ENCODE peak calls at places on chromosomes 13 and 19, in six cellular contexts. One of them, this sample, is unnamed.
A peak's percentile ranks its signal among the peaks of the same experiment; 100 is the strongest.

GRCh38 chr13:114093118-114093517 is 39.3 kb downstream of the RASA3 start:
- DNase-seq in A549: no peak
- DNase-seq in H1: no peak
- DNase-seq in HepG2: no peak
- DNase-seq in K562: no peak
- DNase-seq in GM12878: no peak
- DNase-seq in this sample: no peak

GRCh38 chr13:72891423-72891822 is 109.5 kb downstream of the PIBF1 start:
- DNase-seq in A549: no peak
- DNase-seq in H1: no peak
- DNase-seq in HepG2: no peak
- DNase-seq in K562: no peak
- DNase-seq in GM12878: no peak
- DNase-seq in this sample: no peak

GRCh38 chr13:46119883-46120614 is 15.2 kb upstream of the CPB2 start:
- DNase-seq in A549: peak; percentile 28
- DNase-seq in H1: no peak
- DNase-seq in HepG2: no peak
- DNase-seq in K562: peak; percentile 73
- DNase-seq in GM12878: no peak
- DNase-seq in this sample: no peak

GRCh38 chr19:54186934-54187381 is 2.4 kb downstream of the MBOAT7 start:
- DNase-seq in A549: no peak
- DNase-seq in H1: no peak
- DNase-seq in HepG2: no peak
- DNase-seq in K562: no peak
- DNase-seq in GM12878: no peak
- DNase-seq in this sample: no peak

GRCh38 chr13:27182054-27182453 is 10.4 kb upstream of the USP12 start:
- DNase-seq in A549: no peak
- DNase-seq in H1: no peak
- DNase-seq in HepG2: no peak
- DNase-seq in K562: no peak
- DNase-seq in GM12878: no peak
- DNase-seq in this sample: no peak

GRCh38 chr13:29993716-29994488 is 143.5 kb upstream of the UBL3 start:
- DNase-seq in A549: no peak
- DNase-seq in H1: no peak
- DNase-seq in HepG2: no peak
- DNase-seq in K562: no peak
- DNase-seq in GM12878: no peak
- DNase-seq in this sample: no peak

GRCh38 chr13:110244926-110245325 is 62.0 kb downstream of the COL4A1 start:
- DNase-seq in A549: no peak
- DNase-seq in H1: no peak
- DNase-seq in HepG2: no peak
- DNase-seq in K562: no peak
- DNase-seq in GM12878: no peak
- DNase-seq in this sample: no peak

GRCh38 chr19:42284641-42285341 is 15.7 kb downstream of the CIC start:
- DNase-seq in A549: no peak
- DNase-seq in H1: no peak
- DNase-seq in HepG2: no peak
- DNase-seq in K562: no peak
- DNase-seq in GM12878: no peak
- DNase-seq in this sample: no peak

GRCh38 chr19:50501568-50502475 is 9.2 kb downstream of the JOSD2 start:
- DNase-seq in A549: no peak
- DNase-seq in H1: no peak
- DNase-seq in HepG2: no peak
- DNase-seq in K562: no peak
- DNase-seq in GM12878: no peak
- DNase-seq in this sample: no peak

GRCh38 chr13:31168166-31168565 is 6.5 kb upstream of the HSPH1 start:
- DNase-seq in A549: no peak
- DNase-seq in H1: no peak
- DNase-seq in HepG2: no peak
- DNase-seq in K562: no peak
- DNase-seq in GM12878: no peak
- DNase-seq in this sample: no peak

GRCh38 chr19:49957262-49957915 is 3.6 kb downstream of the SIGLEC11 start:
- DNase-seq in A549: no peak
- DNase-seq in H1: no peak
- DNase-seq in HepG2: no peak
- DNase-seq in K562: no peak
- DNase-seq in GM12878: no peak
- DNase-seq in this sample: no peak

GRCh38 chr13:93235258-93236015 is 8.8 kb downstream of the GPC6 start:
- DNase-seq in A549: no peak
- DNase-seq in H1: no peak
- DNase-seq in HepG2: no peak
- DNase-seq in K562: no peak
- DNase-seq in GM12878: no peak
- DNase-seq in this sample: no peak

GRCh38 chr13:24087611-24088235 is 72.8 kb upstream of the SPATA13 start:
- DNase-seq in A549: no peak
- DNase-seq in H1: no peak
- DNase-seq in HepG2: peak; percentile 43
- DNase-seq in K562: no peak
- DNase-seq in GM12878: no peak
- DNase-seq in this sample: no peak

GRCh38 chr13:83248751-83249150 is 633.5 kb downstream of the SLITRK1 start:
- DNase-seq in A549: no peak
- DNase-seq in H1: no peak
- DNase-seq in HepG2: no peak
- DNase-seq in K562: no peak
- DNase-seq in GM12878: no peak
- DNase-seq in this sample: no peak

GRCh38 chr19:39190768-39191167 is 6.0 kb upstream of the NCCRP1 start:
- DNase-seq in A549: peak; percentile 68
- DNase-seq in H1: no peak
- DNase-seq in HepG2: no peak
- DNase-seq in K562: no peak
- DNase-seq in GM12878: no peak
- DNase-seq in this sample: no peak

GRCh38 chr13:52004508-52005183 is 6.6 kb downstream of the ATP7B start:
- DNase-seq in A549: no peak
- DNase-seq in H1: no peak
- DNase-seq in HepG2: no peak
- DNase-seq in K562: no peak
- DNase-seq in GM12878: no peak
- DNase-seq in this sample: no peak

GRCh38 chr13:24923305-24923640 is 159.3 kb downstream of the RNF17 start:
- DNase-seq in A549: no peak
- DNase-seq in H1: no peak
- DNase-seq in HepG2: no peak
- DNase-seq in K562: peak; percentile 13
- DNase-seq in GM12878: peak; percentile 93
- DNase-seq in this sample: peak; percentile 39

GRCh38 chr19:42334697-42335373 is 9.4 kb downstream of the MEGF8 start:
- DNase-seq in A549: no peak
- DNase-seq in H1: no peak
- DNase-seq in HepG2: no peak
- DNase-seq in K562: no peak
- DNase-seq in GM12878: no peak
- DNase-seq in this sample: no peak

GRCh38 chr13:76812206-76812882 is 73.9 kb downstream of the KCTD12 start:
- DNase-seq in A549: no peak
- DNase-seq in H1: no peak
- DNase-seq in HepG2: no peak
- DNase-seq in K562: no peak
- DNase-seq in GM12878: no peak
- DNase-seq in this sample: peak; percentile 55

GRCh38 chr13:97003071-97003470 is 8.8 kb upstream of the OXGR1 start:
- DNase-seq in A549: no peak
- DNase-seq in H1: no peak
- DNase-seq in HepG2: no peak
- DNase-seq in K562: no peak
- DNase-seq in GM12878: no peak
- DNase-seq in this sample: no peak

GRCh38 chr13:96982672-96983071 is 11.6 kb downstream of the OXGR1 start:
- DNase-seq in A549: no peak
- DNase-seq in H1: no peak
- DNase-seq in HepG2: no peak
- DNase-seq in K562: no peak
- DNase-seq in GM12878: no peak
- DNase-seq in this sample: no peak

GRCh38 chr13:30873519-30873918 is 32.6 kb upstream of the MEDAG start:
- DNase-seq in A549: no peak
- DNase-seq in H1: no peak
- DNase-seq in HepG2: no peak
- DNase-seq in K562: no peak
- DNase-seq in GM12878: no peak
- DNase-seq in this sample: no peak

GRCh38 chr13:99280166-99280565 is 22.0 kb upstream of the GPR18 start:
- DNase-seq in A549: no peak
- DNase-seq in H1: no peak
- DNase-seq in HepG2: no peak
- DNase-seq in K562: no peak
- DNase-seq in GM12878: no peak
- DNase-seq in this sample: no peak

GRCh38 chr13:99278199-99278598 is 20.0 kb upstream of the GPR18 start:
- DNase-seq in A549: no peak
- DNase-seq in H1: no peak
- DNase-seq in HepG2: no peak
- DNase-seq in K562: no peak
- DNase-seq in GM12878: no peak
- DNase-seq in this sample: no peak

GRCh38 chr13:99278843-99279242 is 20.7 kb upstream of the GPR18 start:
- DNase-seq in A549: no peak
- DNase-seq in H1: no peak
- DNase-seq in HepG2: no peak
- DNase-seq in K562: no peak
- DNase-seq in GM12878: no peak
- DNase-seq in this sample: no peak

GRCh38 chr13:99282264-99283231 is 24.4 kb upstream of the GPR18 start:
- DNase-seq in A549: no peak
- DNase-seq in H1: no peak
- DNase-seq in HepG2: no peak
- DNase-seq in K562: no peak
- DNase-seq in GM12878: no peak
- DNase-seq in this sample: no peak

GRCh38 chr13:99281811-99282263 is 23.7 kb upstream of the GPR18 start:
- DNase-seq in A549: no peak
- DNase-seq in H1: no peak
- DNase-seq in HepG2: no peak
- DNase-seq in K562: no peak
- DNase-seq in GM12878: no peak
- DNase-seq in this sample: no peak
- H3K4me1 ChIP-seq in A549: no peaks in the 10 kb centered on the region
- H3K4me1 ChIP-seq in H1: peaks cover 6% of the 10 kb centered on the region
- H3K4me1 ChIP-seq in HepG2: peaks cover 17% of the 10 kb centered on the region
- H3K4me1 ChIP-seq in K562: no peaks in the 10 kb centered on the region
- H3K4me1 ChIP-seq in GM12878: peaks cover 53% of the 10 kb centered on the region
- H3K4me1 ChIP-seq in this sample: peaks cover 6% of the 10 kb centered on the region

DNA sequence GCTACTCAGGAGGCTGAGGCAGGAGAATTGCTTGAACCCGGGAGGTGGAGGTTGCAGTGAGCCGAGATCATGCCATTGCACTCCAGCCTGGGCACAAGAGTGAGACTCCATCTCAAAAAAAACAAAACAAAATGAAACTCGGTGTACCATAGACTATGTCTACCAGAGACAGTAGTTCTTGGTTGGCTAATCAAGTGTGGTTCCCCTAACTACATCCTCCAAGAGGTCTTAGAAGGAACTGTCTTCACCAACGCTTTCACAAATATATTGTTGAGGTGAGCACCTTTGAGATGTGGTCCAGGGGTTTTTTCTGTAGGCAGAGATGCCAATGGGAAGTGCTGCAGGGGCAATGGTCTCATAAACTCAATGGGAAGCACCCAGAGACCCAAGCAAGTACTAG is 48.0 kb downstream of the RFC3 start:
- DNase-seq in A549: no peak
- DNase-seq in H1: no peak
- DNase-seq in HepG2: no peak
- DNase-seq in K562: no peak
- DNase-seq in GM12878: peak; percentile 37
- DNase-seq in this sample: no peak
- TF ChIP-seq CHD2 in A549: no peak
- TF ChIP-seq CHD2 in H1: no peak
- TF ChIP-seq CHD2 in HepG2: no peak
- TF ChIP-seq CHD2 in K562: no peak
- TF ChIP-seq CHD2 in GM12878: no peak
- TF ChIP-seq CHD2 in this sample: no peak

GRCh38 chr19:15223649-15224371 is 8.4 kb downstream of the EPHX3 start:
- DNase-seq in A549: no peak
- DNase-seq in H1: no peak
- DNase-seq in HepG2: no peak
- DNase-seq in K562: no peak
- DNase-seq in GM12878: no peak
- DNase-seq in this sample: no peak
- TF ChIP-seq USF2 in A549: no peak
- TF ChIP-seq USF2 in H1: no peak
- TF ChIP-seq USF2 in HepG2: no peak
- TF ChIP-seq USF2 in K562: no peak
- TF ChIP-seq USF2 in GM12878: no peak
- TF ChIP-seq USF2 in this sample: no peak

GRCh38 chr19:13011653-13012389 is 16.5 kb downstream of the NFIX start:
- DNase-seq in A549: no peak
- DNase-seq in H1: no peak
- DNase-seq in HepG2: no peak
- DNase-seq in K562: no peak
- DNase-seq in GM12878: no peak
- DNase-seq in this sample: no peak

GRCh38 chr19:13012690-13013608 is 17.7 kb downstream of the NFIX start:
- DNase-seq in A549: no peak
- DNase-seq in H1: no peak
- DNase-seq in HepG2: peak; percentile 52
- DNase-seq in K562: peak; percentile 80
- DNase-seq in GM12878: no peak
- DNase-seq in this sample: no peak

GRCh38 chr19:13010992-13011652 is 15.8 kb downstream of the NFIX start:
- DNase-seq in A549: no peak
- DNase-seq in H1: no peak
- DNase-seq in HepG2: no peak
- DNase-seq in K562: no peak
- DNase-seq in GM12878: no peak
- DNase-seq in this sample: no peak

GRCh38 chr19:13013649-13014048 is 18.4 kb downstream of the NFIX start:
- DNase-seq in A549: no peak
- DNase-seq in H1: no peak
- DNase-seq in HepG2: no peak
- DNase-seq in K562: no peak
- DNase-seq in GM12878: no peak
- DNase-seq in this sample: no peak

DNA sequence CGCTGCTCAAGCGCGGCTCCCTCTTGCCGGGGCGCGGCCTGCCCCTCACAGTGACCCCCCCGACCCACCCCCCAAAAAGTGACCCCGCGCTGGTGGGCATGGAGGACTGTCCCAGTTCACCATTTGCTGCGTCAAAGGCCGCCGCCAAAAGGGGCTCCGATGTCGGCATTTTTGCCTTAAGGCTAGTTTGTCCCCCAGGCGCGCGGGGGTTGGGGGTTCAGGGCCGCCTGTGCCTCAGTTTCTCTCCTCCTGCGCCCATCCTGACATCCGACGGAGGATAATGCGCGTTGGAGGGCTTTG is 17.1 kb downstream of the NFIX start:
- DNase-seq in A549: no peak
- DNase-seq in H1: no peak
- DNase-seq in HepG2: no peak
- DNase-seq in K562: no peak
- DNase-seq in GM12878: no peak
- DNase-seq in this sample: no peak
- H3K4me1 ChIP-seq in A549: no peaks in the 10 kb centered on the region
- H3K4me1 ChIP-seq in H1: peaks cover 5% of the 10 kb centered on the region
- H3K4me1 ChIP-seq in HepG2: peaks cover 31% of the 10 kb centered on the region
- H3K4me1 ChIP-seq in K562: peaks cover 28% of the 10 kb centered on the region
- H3K4me1 ChIP-seq in GM12878: peaks cover 6% of the 10 kb centered on the region
- H3K4me1 ChIP-seq in this sample: no peaks in the 10 kb centered on the region

GRCh38 chr13:44128522-44128921 is 245.1 kb upstream of the SERP2 start:
- DNase-seq in A549: no peak
- DNase-seq in H1: no peak
- DNase-seq in HepG2: no peak
- DNase-seq in K562: no peak
- DNase-seq in GM12878: no peak
- DNase-seq in this sample: no peak
- TF ChIP-seq CHD2 in A549: no peak
- TF ChIP-seq CHD2 in H1: no peak
- TF ChIP-seq CHD2 in HepG2: no peak
- TF ChIP-seq CHD2 in K562: no peak
- TF ChIP-seq CHD2 in GM12878: no peak
- TF ChIP-seq CHD2 in this sample: no peak